ENCODE peak calls at places on chromosomes 5 and 9, in nine cellular contexts. H is stomach, X is transverse colon, K is GM23338, P is HepG2, V is Panc1, I is HCT116, D is breast epithelium, R is GM12891. U is an unnamed sample.

GRCh38 chr5:76216748-76217147 is 133.6 kb downstream of the SV2C start:
- DNase-seq in H (no peak), X (no peak), K (no peak), P (no peak), V (no peak), I (no peak), D (no peak), R (no peak), U (no peak)

GRCh38 chr5:43216941-43217340 is 24.9 kb downstream of the NIM1K start:
- DNase-seq in H (no peak), X (no peak), K (no peak), P (no peak), V (no peak), I (no peak), D (no peak), R (no peak), U (no peak)

GRCh38 chr5:10635257-10635860 is 71.5 kb downstream of the ANKRD33B start:
- DNase-seq in H (no peak), X (no peak), K (no peak), P (no peak), V (no peak), I (peak; percentile 10), D (no peak), R (peak; percentile 68), U (no peak)

GRCh38 chr9:127954831-127955293 is 17.2 kb upstream of the DPM2 start:
- DNase-seq in H (no peak), X (no peak), K (no peak), P (no peak), V (no peak), I (no peak), D (no peak), R (no peak), U (no peak)

GRCh38 chr9:113331780-113332179 is 8.3 kb downstream of the WDR31 start:
- DNase-seq in H (no peak), X (no peak), K (no peak), P (no peak), V (no peak), I (no peak), D (no peak), R (no peak), U (no peak)

GRCh38 chr9:31799953-31800609 is 584.4 kb upstream of the ACO1 start:
- DNase-seq in H (no peak), X (no peak), K (peak; percentile 82), P (peak; percentile 24), V (no peak), I (peak; percentile 19), D (no peak), R (no peak), U (no peak)

GRCh38 chr5:125668904-125669303 is 754.3 kb upstream of the GRAMD2B start:
- DNase-seq in H (no peak), X (peak; percentile 28), K (peak; percentile 33), P (no peak), V (no peak), I (no peak), D (no peak), R (no peak), U (no peak)

GRCh38 chr5:131386779-131387178 is 122.9 kb downstream of the CDC42SE2 start:
- DNase-seq in H (no peak), X (no peak), K (peak; percentile 28), P (peak; percentile 82), V (no peak), I (no peak), D (no peak), R (no peak), U (no peak)

GRCh38 chr5:29697786-29698414 is 1495.6 kb upstream of the CDH6 start:
- DNase-seq in H (no peak), X (no peak), K (peak; percentile 63), P (peak; percentile 39), V (peak; percentile 7), I (no peak), D (no peak), R (no peak), U (no peak)

GRCh38 chr5:14812166-14812565 is 59.4 kb downstream of the ANKH start:
- DNase-seq in H (no peak), X (no peak), K (no peak), P (no peak), V (no peak), I (no peak), D (no peak), R (no peak), U (no peak)

GRCh38 chr9:126985870-126986498 is 71.4 kb downstream of the RALGPS1 start:
- DNase-seq in H (peak; percentile 84), X (peak; percentile 82), K (no peak), P (peak; percentile 5), V (no peak), I (peak; percentile 93), D (peak; percentile 52), R (peak; percentile 16), U (no peak)

GRCh38 chr9:75615284-75615683 is 275.2 kb upstream of the PCSK5 start:
- DNase-seq in H (no peak), X (no peak), K (peak; percentile 51), P (no peak), V (no peak), I (no peak), D (no peak), R (no peak), U (no peak)

GRCh38 chr5:173643964-173644363 is 27.5 kb upstream of the BOD1 start:
- DNase-seq in H (peak; percentile 37), X (no peak), K (peak; percentile 90), P (no peak), V (no peak), I (no peak), D (no peak), R (peak; percentile 49), U (no peak)

GRCh38 chr9:123191660-123192059 is 76.7 kb downstream of the STRBP start:
- DNase-seq in H (no peak), X (no peak), K (peak; percentile 26), P (no peak), V (no peak), I (no peak), D (no peak), R (no peak), U (no peak)

GRCh38 chr5:147935032-147935431 is 28.7 kb upstream of the C5orf46 start:
- DNase-seq in H (no peak), X (no peak), K (peak; percentile 82), P (peak; percentile 16), V (peak; percentile 62), I (peak; percentile 39), D (no peak), R (no peak), U (no peak)

GRCh38 chr9:108885643-108886348 is 23.7 kb downstream of the ACTL7A start:
- DNase-seq in H (no peak), X (peak; percentile 28), K (no peak), P (peak; percentile 100), V (no peak), I (peak; percentile 2), D (no peak), R (peak; percentile 42), U (no peak)

GRCh38 chr5:41794478-41794877 is 75.7 kb downstream of the OXCT1 start:
- DNase-seq in H (no peak), X (no peak), K (no peak), P (peak; percentile 3), V (no peak), I (peak; percentile 19), D (no peak), R (no peak), U (no peak)

DNA sequence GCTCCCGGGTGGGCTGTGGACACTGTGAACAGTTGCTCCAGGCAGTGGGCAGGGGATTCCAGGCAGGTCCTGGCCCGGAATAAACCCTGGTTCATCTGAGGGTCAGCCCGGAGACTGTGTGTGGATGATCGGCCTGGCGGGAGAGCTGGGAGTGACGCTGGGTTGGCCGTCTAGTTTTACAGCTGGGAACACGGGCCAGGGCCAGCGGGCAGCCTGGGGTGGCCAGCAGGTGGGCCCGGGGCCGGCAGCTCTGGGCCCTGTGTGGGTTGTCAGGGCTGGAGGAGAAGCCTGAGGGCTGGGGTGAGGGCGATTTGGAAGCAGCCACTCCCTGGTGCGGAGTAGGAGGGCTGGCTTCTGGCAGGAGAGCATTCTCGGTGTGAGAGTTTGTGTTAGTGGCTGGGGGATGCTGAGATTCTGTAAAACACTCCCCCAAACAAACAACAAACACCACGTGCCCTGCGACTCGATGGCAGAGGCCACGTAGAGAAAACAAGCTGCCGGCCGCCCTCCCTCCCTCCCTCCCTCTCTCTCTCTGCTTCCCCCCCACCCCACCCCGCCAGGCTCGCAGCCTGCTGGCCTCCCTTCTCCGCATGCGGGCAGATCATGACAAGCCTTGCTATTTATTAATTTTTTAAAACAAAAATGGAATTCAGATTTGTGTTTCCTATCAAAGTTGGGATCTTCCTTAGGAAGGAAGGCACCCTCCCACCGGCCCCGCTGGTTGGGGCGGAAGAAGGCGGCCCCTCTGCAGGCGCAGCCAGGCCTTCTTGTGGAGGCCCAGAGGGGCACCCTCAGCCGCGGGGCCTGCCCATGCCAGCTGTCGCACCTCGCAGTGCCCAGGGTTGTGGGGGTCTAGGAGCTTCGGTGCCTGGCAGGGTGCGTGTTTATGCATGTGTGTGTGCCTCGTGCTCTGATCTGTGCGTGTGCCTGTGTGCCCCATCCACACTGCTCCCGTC is 49.5 kb downstream of the RXRA start:
- DNase-seq in H (no peak), X (no peak), K (no peak), P (no peak), V (no peak), I (no peak), D (peak; percentile 68), R (no peak), U (peak; percentile 87)
- TF ChIP-seq POLR2AphosphoS5 in H (no peak), X (no peak), K (no peak), P (no peak), V (no peak), I (no peak), D (no peak), R (no peak), U (no peak)

GRCh38 chr5:73433272-73433981 is 15.2 kb downstream of the FOXD1 start:
- DNase-seq in H (no peak), X (no peak), K (no peak), P (no peak), V (no peak), I (no peak), D (no peak), R (no peak), U (no peak)
- TF ChIP-seq POLR2AphosphoS5 in H (no peak), X (no peak), K (no peak), P (no peak), V (no peak), I (no peak), D (no peak), R (no peak), U (no peak)

DNA sequence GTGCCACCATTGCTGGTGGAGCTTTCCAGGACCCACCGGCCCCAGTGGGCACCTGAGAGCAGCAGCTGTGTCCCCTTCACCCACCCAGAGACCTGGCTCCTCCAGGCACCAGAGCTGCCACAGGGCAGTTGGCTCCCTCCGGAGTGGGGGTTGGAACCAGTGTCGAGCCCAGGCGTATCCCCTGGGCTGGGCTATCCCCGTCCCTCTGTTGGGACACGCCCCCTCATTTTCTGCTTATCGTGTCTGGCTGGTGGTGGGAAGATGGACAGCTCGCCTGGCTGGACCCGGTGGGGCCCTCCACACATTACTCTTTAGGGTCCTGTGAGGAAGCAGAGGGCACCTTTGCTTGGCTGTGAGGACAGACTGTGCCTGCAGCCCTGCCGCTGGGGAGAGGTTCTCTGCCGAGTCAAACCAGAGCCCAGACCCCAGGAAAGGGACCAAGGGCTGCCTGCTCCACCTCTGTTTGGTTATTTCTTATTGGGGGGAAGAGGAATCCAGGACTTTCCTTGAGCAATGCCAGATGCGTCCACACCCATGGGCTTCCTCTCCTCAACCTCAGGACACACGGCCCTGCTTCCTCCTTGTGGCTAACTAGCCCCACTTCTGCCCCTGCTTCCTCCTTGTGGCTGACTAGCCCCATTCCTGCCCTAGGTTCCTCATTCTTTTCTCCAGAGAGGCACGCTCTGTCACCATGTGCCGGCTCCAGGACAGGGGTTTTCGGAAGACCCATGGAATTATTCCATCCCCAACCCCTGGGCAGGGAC is 11.3 kb upstream of the FCN1 start:
- DNase-seq in H (no peak), X (peak; percentile 39), K (no peak), P (no peak), V (no peak), I (no peak), D (peak; percentile 29), R (no peak), U (peak; percentile 78)
- TF ChIP-seq POLR2AphosphoS5 in H (no peak), X (no peak), K (no peak), P (no peak), V (no peak), I (no peak), D (peak; percentile 21), R (no peak), U (no peak)

GRCh38 chr5:129858126-129858675 is 46.1 kb upstream of the CHSY3 start:
- DNase-seq in H (no peak), X (no peak), K (no peak), P (no peak), V (no peak), I (no peak), D (no peak), R (no peak), U (no peak)
- TF ChIP-seq POLR2AphosphoS5 in H (no peak), X (no peak), K (no peak), P (no peak), V (no peak), I (no peak), D (no peak), R (no peak), U (no peak)

U was measured in sigmoid colon.